ENCODE peak calls at places on chromosomes 11 and 22, in five cellular contexts. B is esophagus squamous epithelium, S is stomach, P is A549, U is psoas muscle. L is an unnamed sample.

GRCh38 chr11:2752923-2753322 is 53.1 kb upstream of the KCNQ1OT1 start:
- DNase-seq in P (no peak), B (no peak), U (no peak), S (no peak), L (no peak)

GRCh38 chr22:20324139-20324516 is 4.3 kb upstream of the DGCR6L start:
- DNase-seq in P (no peak), B (no peak), S (peak; percentile 21), U (no peak), L (peak; percentile 7)

GRCh38 chr11:46808804-46809431 is 37.2 kb downstream of the CKAP5 start:
- DNase-seq in B (no peak), P (peak; percentile 31), S (no peak), U (no peak), L (no peak)

GRCh38 chr22:39959640-39960447 is at the start of gene TMA7B:
- DNase-seq in U (no peak), B (no peak), S (peak; percentile 27), P (peak; percentile 15), L (peak; percentile 48)

GRCh38 chr11:80593981-80594380 is 1153.2 kb upstream of the TENM4 start:
- DNase-seq in S (no peak), B (no peak), U (no peak), P (no peak), L (peak; percentile 61)

GRCh38 chr11:9784602-9785315 is 120.9 kb downstream of the SWAP70 start:
- DNase-seq in S (no peak), P (no peak), B (no peak), U (no peak), L (no peak)

GRCh38 chr11:57294225-57295131 is 30.3 kb downstream of the TNKS1BP1 start:
- DNase-seq in P (no peak), S (peak; percentile 81), B (no peak), U (no peak), L (peak; percentile 33)

GRCh38 chr22:48464246-48464645 is 1363.4 kb downstream of the BRD1 start:
- DNase-seq in B (no peak), U (no peak), S (no peak), P (no peak), L (no peak)

GRCh38 chr22:47769652-47770051 is 1007.2 kb downstream of the TBC1D22A start:
- DNase-seq in S (no peak), P (no peak), B (no peak), U (no peak), L (no peak)

GRCh38 chr11:72752088-72752914 is at the start of gene ARAP1:
- DNase-seq in S (peak; percentile 69), P (peak; percentile 91), B (peak; percentile 34), U (peak; percentile 87), L (peak; percentile 71)

DNA sequence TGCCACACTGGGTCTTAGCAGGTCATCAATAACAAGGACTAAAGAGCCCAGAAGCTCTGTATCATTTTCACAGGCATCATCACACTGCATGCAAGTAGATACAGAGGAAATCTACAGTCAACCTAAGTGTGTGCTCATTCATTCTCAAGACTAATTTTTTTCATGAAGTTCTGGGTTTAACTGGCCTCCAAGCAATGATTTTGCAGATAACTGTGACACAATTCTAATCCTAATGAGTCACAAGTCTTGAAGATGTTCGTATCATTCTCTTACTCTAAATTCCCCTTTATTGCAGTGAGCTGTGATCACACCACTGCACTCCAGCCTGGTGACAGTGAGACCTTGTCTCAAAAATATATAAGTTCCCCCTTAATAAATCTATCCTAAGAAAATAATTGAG is 2.5 kb downstream of the OR52W1 start:
- DNase-seq in S (no peak), U (no peak), P (no peak), B (no peak), L (no peak)
- H3K4me1 ChIP-seq in S (no peaks in the 10 kb centered on the region), U (no peaks in the 10 kb centered on the region), P (no peaks in the 10 kb centered on the region), B (no peaks in the 10 kb centered on the region), L (no peaks in the 10 kb centered on the region)

GRCh38 chr11:78261869-78262637 is 73.3 kb downstream of the USP35 start:
- DNase-seq in U (no peak), B (no peak), P (no peak), S (no peak), L (no peak)

GRCh38 chr11:78262710-78263109 is 74.0 kb downstream of the USP35 start:
- DNase-seq in S (no peak), U (no peak), P (no peak), B (no peak), L (no peak)

GRCh38 chr11:78265326-78265725 is 76.6 kb downstream of the USP35 start:
- DNase-seq in P (no peak), B (no peak), U (no peak), S (no peak), L (no peak)

GRCh38 chr11:78268516-78269410 is 80.0 kb downstream of the USP35 start:
- DNase-seq in S (no peak), P (no peak), B (no peak), U (peak; percentile 59), L (peak; percentile 53)

GRCh38 chr11:78266451-78266850 is 77.7 kb downstream of the USP35 start:
- DNase-seq in S (no peak), B (no peak), U (no peak), P (no peak), L (no peak)
- TF ChIP-seq CTCF in S (no peak), B (no peak), U (no peak), P (no peak), L (no peak)

GRCh38 chr11:1281974-1282365 is 27.5 kb downstream of the TOLLIP start:
- DNase-seq in U (peak; percentile 46), S (no peak), B (no peak), P (no peak), L (no peak)
- H3K4me3 ChIP-seq in U (no peak overlapping the region), S (no peak overlapping the region), B (no peak overlapping the region), P (no peak overlapping the region), L (no peak overlapping the region)

GRCh38 chr11:64857485-64857884 is 13.0 kb upstream of the CDC42BPG start:
- DNase-seq in P (no peak), B (no peak), U (no peak), S (no peak), L (no peak)

GRCh38 chr11:64858467-64859401 is 14.3 kb upstream of the CDC42BPG start:
- DNase-seq in S (peak; percentile 57), P (no peak), B (no peak), U (peak; percentile 95), L (peak; percentile 41)

GRCh38 chr11:64854534-64855502 is 10.4 kb upstream of the CDC42BPG start:
- DNase-seq in S (peak; percentile 82), U (peak; percentile 95), P (peak; percentile 97), B (no peak), L (no peak)

GRCh38 chr11:64855596-64856304 is 11.3 kb upstream of the CDC42BPG start:
- DNase-seq in U (no peak), P (no peak), B (no peak), S (no peak), L (no peak)

GRCh38 chr11:64856382-64857227 is 12.2 kb upstream of the CDC42BPG start:
- DNase-seq in P (peak; percentile 81), B (no peak), S (peak; percentile 82), U (peak; percentile 94), L (no peak)
- H3K4me1 ChIP-seq in P (peaks cover 66% of the 10 kb centered on the region), B (peaks cover 100% of the 10 kb centered on the region), S (peaks cover 88% of the 10 kb centered on the region), U (peaks cover 92% of the 10 kb centered on the region), L (peaks cover 17% of the 10 kb centered on the region)

L was measured in testis.